ENCODE peak calls at places on chromosomes 16 and 17, in five cellular contexts. G, T, W, O and D are unnamed samples.

GRCh38 chr17:43710101-43710500 is 48.4 kb upstream of the MEOX1 start:
- DNase-seq in G (no peak), T (no peak), W (no peak), O (no peak), D (no peak)

GRCh38 chr16:67284699-67285646 is 5.6 kb downstream of the PLEKHG4 start:
- DNase-seq in G (no peak), T (no peak), W (no peak), O (no peak), D (peak)

GRCh38 chr16:8950580-8951077 is 13.1 kb downstream of the USP7 start:
- DNase-seq in G (no peak), T (no peak), W (no peak), O (no peak), D (no peak)

GRCh38 chr16:61042736-61043135 is 993.5 kb downstream of the CDH8 start:
- DNase-seq in G (no peak), T (no peak), W (no peak), O (no peak), D (no peak)

GRCh38 chr16:75559564-75560372 is 3.7 kb upstream of the TMEM231 start:
- DNase-seq in G (no peak), T (no peak), W (no peak), O (no peak), D (no peak)

GRCh38 chr16:84505249-84506156 is 1.0 kb upstream of the MEAK7 start:
- DNase-seq in G (no peak), T (no peak), W (no peak), O (no peak), D (no peak)

GRCh38 chr17:43814714-43815113 is 18.2 kb downstream of the MPP3 start:
- DNase-seq in G (no peak), T (no peak), W (no peak), O (no peak), D (no peak)

GRCh38 chr16:78770353-78771091 is 671.1 kb downstream of the WWOX start:
- DNase-seq in G (peak), T (no peak), W (peak), O (peak), D (peak)

GRCh38 chr17:79322216-79323123 is 247.8 kb downstream of the ENGASE start:
- DNase-seq in G (no peak), T (no peak), W (no peak), O (no peak), D (no peak)

GRCh38 chr17:18314059-18314730 is 599 bp downstream of the TOP3A start:
- DNase-seq in G (no peak), T (no peak), W (no peak), O (no peak), D (no peak)

GRCh38 chr16:57379579-57379978 is 7.3 kb downstream of the CX3CL1 start:
- DNase-seq in G (no peak), T (no peak), W (no peak), O (no peak), D (peak)

GRCh38 chr17:43094129-43094834 is 30.9 kb downstream of the BRCA1 start:
- DNase-seq in G (no peak), T (no peak), W (no peak), O (no peak), D (no peak)

GRCh38 chr16:53099318-53100130 is 44.7 kb downstream of the CHD9 start:
- DNase-seq in G (peak), T (peak), W (peak), O (peak), D (peak)

GRCh38 chr16:3020247-3020603 is at the start of gene TNFRSF12A:
- DNase-seq in G (peak), T (no peak), W (peak), O (no peak), D (peak)

GRCh38 chr16:1379054-1379862 is 27.5 kb downstream of the GNPTG start:
- DNase-seq in G (peak), T (no peak), W (peak), O (no peak), D (peak)

GRCh38 chr16:56202036-56202435 is 10.7 kb downstream of the GNAO1 start:
- DNase-seq in G (no peak), T (no peak), W (no peak), O (no peak), D (no peak)

GRCh38 chr16:17518441-17518840 is 47.7 kb upstream of the XYLT1 start:
- DNase-seq in G (no peak), T (no peak), W (no peak), O (no peak), D (no peak)

GRCh38 chr17:3207367-3207766 is at the start of gene OR1A1:
- DNase-seq in G (no peak), T (no peak), W (no peak), O (no peak), D (no peak)

GRCh38 chr16:82639666-82640336 is 13.0 kb downstream of the CDH13 start:
- DNase-seq in G (peak), T (no peak), W (peak), O (no peak), D (no peak)

GRCh38 chr16:13919330-13919682 is 648 bp upstream of the ERCC4 start:
- DNase-seq in G (no peak), T (no peak), W (no peak), O (peak), D (no peak)

GRCh38 chr16:55255890-55256289 is 68.1 kb upstream of the IRX6 start:
- DNase-seq in G (no peak), T (no peak), W (no peak), O (no peak), D (no peak)

GRCh38 chr17:7132511-7133094 is 18.0 kb upstream of the ASGR2 start:
- DNase-seq in G (peak), T (no peak), W (no peak), O (no peak), D (no peak)

GRCh38 chr17:46770818-46771600 is 47.5 kb downstream of the WNT3 start:
- DNase-seq in G (no peak), T (peak), W (peak), O (peak), D (no peak)

GRCh38 chr16:13298676-13299075 is 397.3 kb downstream of the SHISA9 start:
- DNase-seq in G (no peak), T (no peak), W (no peak), O (no peak), D (no peak)

GRCh38 chr17:15258113-15258512 is 7.0 kb downstream of the PMP22 start:
- DNase-seq in G (no peak), T (no peak), W (no peak), O (no peak), D (no peak)

GRCh38 chr17:15368605-15369004 is 27.2 kb upstream of the TEKT3 start:
- DNase-seq in G (no peak), T (no peak), W (no peak), O (no peak), D (no peak)

GRCh38 chr17:11628831-11629230 is 30.6 kb downstream of the DNAH9 start:
- DNase-seq in G (no peak), T (no peak), W (no peak), O (no peak), D (no peak)

GRCh38 chr17:33328129-33328528 is 35.0 kb upstream of the ASIC2 start:
- DNase-seq in G (no peak), T (no peak), W (no peak), O (no peak), D (peak)

GRCh38 chr17:47872651-47873161 is 21.7 kb upstream of the SP6 start:
- DNase-seq in G (no peak), T (no peak), W (no peak), O (no peak), D (no peak)

GRCh38 chr17:19733953-19734526 is 14.1 kb downstream of the ALDH3A1 start:
- DNase-seq in G (no peak), T (no peak), W (no peak), O (no peak), D (no peak)